ENCODE peak calls at places on chromosomes 11 and 22, in four cellular contexts. F is Karpas-422, A is astrocyte of the spinal cord, K is GM23338. N is an unnamed sample.

GRCh38 chr11:58575377-58576020 is at the start of gene LPXN:
- DNase-seq in F (peak), A (peak), K (no peak), N (peak)

GRCh38 chr22:24985824-24986214 is 33.3 kb downstream of the KIAA1671 start:
- DNase-seq in F (no peak), A (peak), K (no peak), N (peak)

GRCh38 chr11:121293276-121293569 is 652 bp downstream of the SC5D start:
- DNase-seq in F (no peak), A (peak), K (no peak), N (no peak)

GRCh38 chr11:61378713-61379313 is 13.6 kb upstream of the TMEM216 start:
- DNase-seq in F (no peak), A (peak), K (no peak), N (peak)

GRCh38 chr11:83284501-83285051 is 1.6 kb downstream of the CCDC90B start:
- DNase-seq in F (no peak), A (no peak), K (no peak), N (no peak)

GRCh38 chr22:20216863-20217499 is 51.1 kb downstream of the RTN4R start:
- DNase-seq in F (no peak), A (no peak), K (no peak), N (no peak)

GRCh38 chr22:40276877-40277823 is 69.2 kb upstream of the ADSL start:
- DNase-seq in F (no peak), A (peak), K (no peak), N (no peak)

GRCh38 chr11:108967571-108967970 is 302.7 kb downstream of the DDX10 start:
- DNase-seq in F (no peak), A (no peak), K (no peak), N (peak)

GRCh38 chr11:120334894-120335462 is 1.2 kb upstream of the ARHGEF12 start:
- DNase-seq in F (peak), A (peak), K (peak), N (peak)

GRCh38 chr11:134655189-134655937 is 243.3 kb upstream of the B3GAT1 start:
- DNase-seq in F (no peak), A (no peak), K (no peak), N (no peak)

GRCh38 chr22:43507235-43507634 is 95.4 kb downstream of the MPPED1 start:
- DNase-seq in F (no peak), A (no peak), K (no peak), N (no peak)

GRCh38 chr22:44391026-44391425 is 78.3 kb upstream of the SHISAL1 start:
- DNase-seq in F (no peak), A (no peak), K (no peak), N (no peak)

GRCh38 chr22:29306175-29306829 is at the start of gene GAS2L1:
- DNase-seq in F (peak), A (peak), K (peak), N (peak)

GRCh38 chr11:125724125-125724524 is 22.0 kb upstream of the PATE1 start:
- DNase-seq in F (peak), A (no peak), K (peak), N (no peak)

GRCh38 chr11:57560146-57560545 is 7.3 kb downstream of the UBE2L6 start:
- DNase-seq in F (no peak), A (no peak), K (no peak), N (no peak)

GRCh38 chr22:19291218-19291579 is 320 bp downstream of the CLTCL1 start:
- DNase-seq in F (no peak), A (peak), K (peak), N (peak)

GRCh38 chr11:95652002-95652472 is 137.5 kb downstream of the FAM76B start:
- DNase-seq in F (no peak), A (no peak), K (no peak), N (peak)

GRCh38 chr11:125263268-125263790 is 98.8 kb downstream of the PKNOX2 start:
- DNase-seq in F (no peak), A (peak), K (peak), N (peak)

GRCh38 chr22:45540122-45540521 is 37.4 kb downstream of the FBLN1 start:
- DNase-seq in F (no peak), A (peak), K (no peak), N (no peak)

GRCh38 chr22:49553518-49554295 is 274.0 kb downstream of the BRD1 start:
- DNase-seq in F (no peak), A (no peak), K (no peak), N (no peak)

GRCh38 chr11:126483796-126484195 is 128.3 kb downstream of the ST3GAL4 start:
- DNase-seq in F (no peak), A (no peak), K (no peak), N (no peak)

GRCh38 chr11:39327302-39327701 is 2132.2 kb downstream of the LRRC4C start:
- DNase-seq in F (no peak), A (no peak), K (no peak), N (no peak)

GRCh38 chr11:46039990-46040389 is 81.3 kb downstream of the PHF21A start:
- DNase-seq in F (no peak), A (peak), K (no peak), N (peak)

GRCh38 chr22:49034836-49035817 is 792.5 kb downstream of the BRD1 start:
- DNase-seq in F (no peak), A (no peak), K (no peak), N (no peak)

GRCh38 chr11:123429336-123429735 is 733 bp upstream of the GRAMD1B start:
- DNase-seq in F (no peak), A (peak), K (no peak), N (peak)

GRCh38 chr22:47835726-47836125 is 1073.3 kb downstream of the TBC1D22A start:
- DNase-seq in F (no peak), A (peak), K (no peak), N (peak)

GRCh38 chr11:72771507-72771906 is 19.3 kb upstream of the ARAP1 start:
- DNase-seq in F (no peak), A (peak), K (no peak), N (peak)

DNA sequence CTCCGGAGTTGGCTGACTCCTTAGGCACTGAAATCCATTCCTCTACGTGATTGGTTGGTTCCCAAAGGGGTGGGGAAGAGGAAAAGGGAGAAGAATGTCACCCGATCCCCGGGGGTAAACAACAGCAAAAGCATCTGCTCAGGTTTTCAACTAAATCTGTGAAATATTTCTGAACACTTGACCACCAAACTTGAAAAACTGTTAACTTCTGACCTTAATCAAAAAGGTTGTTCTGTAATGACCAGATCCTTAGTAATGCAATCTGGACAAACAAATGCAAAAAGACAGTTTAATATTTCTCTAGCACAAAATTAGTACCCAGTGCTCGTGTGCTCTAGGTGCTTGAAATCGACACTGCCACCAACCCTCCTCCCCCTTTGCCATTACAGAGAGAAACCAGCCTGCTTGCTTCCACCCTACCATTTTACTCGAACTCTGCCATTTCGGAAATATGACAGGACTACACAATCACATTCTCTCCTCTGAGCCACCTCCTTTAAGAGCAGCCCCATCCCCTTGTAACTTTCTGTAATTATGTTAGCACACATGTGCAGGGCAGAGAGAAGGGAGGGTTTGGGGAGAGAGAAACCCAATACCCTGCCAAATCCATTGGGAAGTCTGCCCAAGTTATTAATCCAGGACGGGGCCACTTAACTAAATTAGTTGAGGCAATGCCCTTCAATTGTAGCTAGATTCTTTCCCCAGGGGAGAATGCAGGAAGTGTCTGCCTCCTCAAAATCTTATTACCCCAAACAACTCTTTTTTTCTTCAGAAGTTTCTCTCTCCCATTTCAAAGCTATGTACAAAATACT is 113.8 kb downstream of the RBFOX2 start:
- DNase-seq in F (no peak), A (peak), K (peak), N (peak)
- H3K4me3 ChIP-seq in F (no peak), A (peak), K (peak), N (peak)

DNA sequence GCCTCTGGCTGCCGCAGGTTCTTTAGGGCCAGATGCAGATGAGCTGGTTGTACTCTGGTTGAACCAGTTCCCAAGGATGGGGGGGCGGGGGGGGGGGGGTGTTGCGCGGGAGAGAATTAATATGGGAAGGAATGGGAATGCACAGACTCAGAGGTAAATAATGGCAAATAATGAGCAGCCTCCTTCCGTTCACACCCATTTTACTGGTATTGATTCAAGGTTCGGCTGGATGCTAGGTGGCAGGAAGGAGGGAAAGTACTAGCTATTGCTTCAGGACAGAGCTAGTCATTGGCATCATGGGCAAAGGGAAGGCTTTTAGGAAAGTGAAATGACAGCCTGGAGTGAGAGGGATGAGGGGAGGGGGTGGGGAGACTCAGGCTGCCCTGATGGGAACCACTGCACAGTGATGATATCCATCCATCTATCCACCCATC is at the start of gene VSTM5:
- DNase-seq in F (no peak), A (no peak), K (no peak), N (no peak)
- H3K4me3 ChIP-seq in F (no peak), A (peak), K (peak), N (peak)

DNA sequence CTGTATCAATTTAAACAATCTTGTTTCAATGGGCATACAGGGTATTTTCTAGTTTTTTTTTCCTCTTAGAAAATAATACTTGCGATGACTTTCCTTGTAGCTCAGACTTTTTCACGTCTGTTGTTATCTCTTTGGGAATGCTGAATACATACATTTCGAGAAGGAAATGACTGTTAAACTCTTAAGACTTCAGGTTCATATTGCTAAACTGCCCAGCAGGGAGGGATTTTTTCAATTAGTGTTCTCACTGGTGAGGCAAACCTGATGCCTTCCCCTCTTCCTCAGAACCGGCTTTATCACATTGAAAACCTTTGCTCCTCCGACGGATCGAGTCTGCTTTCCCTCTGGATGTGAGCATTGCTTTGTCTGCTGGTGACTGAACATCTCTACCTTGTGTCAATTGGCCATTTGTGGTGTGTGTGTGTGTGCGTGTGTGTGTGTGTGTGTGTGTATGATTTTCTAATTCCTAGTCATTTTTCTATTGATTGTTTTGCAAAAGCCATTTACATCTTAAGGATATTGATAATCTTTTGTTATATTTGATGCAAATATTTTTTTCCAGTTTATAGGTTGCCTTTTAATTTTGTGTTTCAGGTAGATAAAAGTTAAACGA is 6.6 kb downstream of the NEAT1 start:
- DNase-seq in F (peak), A (peak), K (peak), N (no peak)
- H3K4me3 ChIP-seq in F (peak), A (peak), K (no peak), N (peak)

GRCh38 chr11:62667460-62667859 is 2.3 kb downstream of the CSKMT start:
- DNase-seq in F (no peak), A (no peak), K (no peak), N (no peak)

GRCh38 chr11:62671272-62671603 is 235 bp upstream of the UQCC3 start:
- DNase-seq in F (no peak), A (no peak), K (no peak), N (no peak)

GRCh38 chr11:62671604-62672528 is at the start of the genes LBHD1 and UQCC3:
- DNase-seq in F (peak), A (peak), K (peak), N (peak)

GRCh38 chr11:62666259-62666926 is 1.3 kb downstream of the CSKMT start:
- DNase-seq in F (peak), A (no peak), K (no peak), N (peak)

GRCh38 chr11:62669420-62670161 is 1.9 kb upstream of the UQCC3 start:
- DNase-seq in F (no peak), A (no peak), K (peak), N (peak)
- H3K4me3 ChIP-seq in F (no peak), A (no peak), K (no peak), N (no peak)

GRCh38 chr11:62689421-62690183 is at the start of gene LRRN4CL:
- DNase-seq in F (no peak), A (peak), K (no peak), N (peak)
- H3K4me3 ChIP-seq in F (no peak), A (no peak), K (peak), N (peak)

DNA sequence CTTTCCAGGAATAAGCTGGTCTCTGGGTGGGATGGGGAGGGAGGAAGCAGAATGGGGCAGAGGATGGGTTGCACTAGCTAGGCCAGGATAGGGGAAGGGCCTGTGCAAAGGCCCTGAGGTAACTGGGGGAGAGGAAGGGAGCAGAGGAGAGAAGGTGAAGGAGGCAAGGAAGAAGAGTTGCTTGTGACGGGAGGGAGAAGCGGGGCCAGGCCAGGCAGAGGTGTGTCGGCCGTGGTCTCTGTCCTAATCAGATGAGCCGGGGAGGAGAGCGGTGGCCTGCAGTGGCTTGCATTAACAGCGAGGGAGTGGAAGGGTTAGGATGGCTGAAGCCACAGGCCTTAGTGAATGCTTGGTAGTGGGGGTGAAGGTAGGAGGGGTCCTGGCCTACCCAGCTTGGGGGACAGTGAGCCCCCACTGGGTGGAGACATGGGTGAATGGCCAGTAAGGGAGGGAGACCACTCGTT is 6.0 kb upstream of the DERL3 start:
- DNase-seq in F (no peak), A (no peak), K (no peak), N (no peak)
- H3K4me3 ChIP-seq in F (no peak), A (no peak), K (no peak), N (no peak)

GRCh38 chr11:97738751-97739150 is 1282.0 kb upstream of the CNTN5 start:
- DNase-seq in F (no peak), A (peak), K (no peak), N (no peak)
- H3K4me3 ChIP-seq in F (no peak), A (no peak), K (no peak), N (no peak)

N was measured in foreskin fibroblast.